ENCODE peak calls at places on chromosomes 4 and X, in seven cellular contexts. L is fibroblast of lung, T is hepatocyte, B is A549, A is mesothelial cell of epicardium, C is GM23338, V is BE2C. N is an unnamed sample.

GRCh38 chrX:90040807-90041206 is 119.1 kb downstream of the TGIF2LX start:
- DNase-seq in T (no peak), A (no peak), V (no peak), L (no peak), B (no peak), C (no peak), N (no peak)

GRCh38 chr4:70945452-70946055 is 43.4 kb downstream of the MOB1B start:
- DNase-seq in L (peak; percentile 46), B (no peak), T (no peak), A (no peak), V (no peak), C (no peak), N (no peak)

GRCh38 chrX:78595901-78596502 is 63.1 kb downstream of the RTL3 start:
- DNase-seq in T (no peak), B (no peak), C (peak; percentile 42), L (no peak), V (no peak), A (no peak), N (no peak)

GRCh38 chr4:69069085-69069484 is 27.2 kb upstream of the UGT2B7 start:
- DNase-seq in C (no peak), T (no peak), L (no peak), V (no peak), A (no peak), B (no peak), N (no peak)

GRCh38 chr4:188037003-188037713 is 41.6 kb downstream of the ZFP42 start:
- DNase-seq in C (no peak), A (no peak), B (no peak), V (no peak), L (no peak), T (no peak), N (no peak)

GRCh38 chrX:14095702-14096101 is 66.0 kb upstream of the GEMIN8 start:
- DNase-seq in V (peak; percentile 34), T (peak; percentile 62), L (peak; percentile 32), B (no peak), C (peak; percentile 74), A (no peak), N (peak; percentile 11)

GRCh38 chr4:1296324-1297022 is 6.8 kb downstream of the MAEA start:
- DNase-seq in B (no peak), T (no peak), A (no peak), L (no peak), V (no peak), C (no peak), N (no peak)

GRCh38 chrX:16851421-16851820 is 18.7 kb downstream of the RBBP7 start:
- DNase-seq in A (no peak), B (no peak), V (no peak), T (no peak), L (no peak), C (no peak), N (no peak)

GRCh38 chrX:17842769-17843525 is 18.2 kb downstream of the RAI2 start:
- DNase-seq in C (no peak), T (no peak), B (no peak), V (no peak), L (no peak), A (no peak), N (no peak)

GRCh38 chr4:163681208-163681821 is 186.8 kb downstream of the TMA16 start:
- DNase-seq in C (peak; percentile 87), A (no peak), V (peak; percentile 23), T (peak; percentile 80), L (no peak), B (no peak), N (no peak)

GRCh38 chr4:9946171-9946570 is 75.1 kb downstream of the SLC2A9 start:
- DNase-seq in B (no peak), L (no peak), A (no peak), V (no peak), C (no peak), T (no peak), N (no peak)

GRCh38 chrX:71493111-71493613 is 39.7 kb upstream of the OGT start:
- DNase-seq in A (no peak), V (no peak), C (no peak), L (no peak), B (no peak), T (no peak), N (no peak)

GRCh38 chr4:122099896-122100295 is 52.2 kb upstream of the BLTP1 start:
- DNase-seq in T (no peak), A (no peak), V (no peak), C (no peak), L (peak; percentile 78), B (no peak), N (no peak)

GRCh38 chr4:55312491-55313101 is 33.4 kb upstream of the SRD5A3 start:
- DNase-seq in L (peak; percentile 49), B (no peak), C (peak; percentile 80), V (peak; percentile 37), T (peak; percentile 54), A (no peak), N (no peak)

GRCh38 chrX:30637874-30638793 is 15.1 kb upstream of the GK start:
- DNase-seq in L (no peak), T (no peak), A (no peak), V (no peak), C (no peak), B (no peak), N (no peak)

GRCh38 chrX:119398587-119398973 is 556 bp upstream of the SLC25A43 start:
- DNase-seq in V (no peak), B (no peak), C (no peak), L (peak; percentile 7), A (no peak), T (peak; percentile 31), N (no peak)

GRCh38 chrX:69396916-69397315 is 107.2 kb upstream of the NALF2 start:
- DNase-seq in T (no peak), A (no peak), L (no peak), V (no peak), C (peak; percentile 60), B (no peak), N (no peak)

GRCh38 chrX:12949927-12950656 is 24.8 kb upstream of the TMSB4X start:
- DNase-seq in T (peak; percentile 72), A (no peak), C (no peak), L (peak; percentile 87), B (no peak), V (no peak), N (peak; percentile 72)

GRCh38 chr4:40662962-40663604 is 33.4 kb upstream of the RBM47 start:
- DNase-seq in A (no peak), L (peak; percentile 89), T (peak; percentile 65), V (no peak), B (no peak), C (no peak), N (no peak)

GRCh38 chr4:120431180-120431579 is 364.5 kb upstream of the MAD2L1 start:
- DNase-seq in C (no peak), T (no peak), A (no peak), V (no peak), B (no peak), L (no peak), N (no peak)

GRCh38 chr4:90187148-90187884 is 60.1 kb downstream of the CCSER1 start:
- DNase-seq in V (no peak), A (no peak), C (no peak), T (no peak), L (no peak), B (no peak), N (no peak)

GRCh38 chrX:46653482-46653881 is 79.9 kb downstream of the CHST7 start:
- DNase-seq in L (no peak), V (peak; percentile 37), C (peak; percentile 44), B (peak; percentile 7), A (no peak), T (peak; percentile 16), N (no peak)

GRCh38 chr4:121462660-121463261 is 81.9 kb upstream of the QRFPR start:
- DNase-seq in B (peak; percentile 8), C (peak; percentile 91), A (no peak), T (peak; percentile 82), L (peak; percentile 69), V (peak; percentile 60), N (no peak)

GRCh38 chrX:1031521-1032430 is 180.7 kb downstream of the CRLF2 start:
- DNase-seq in A (no peak), B (no peak), T (no peak), C (no peak), V (no peak), L (no peak), N (no peak)

GRCh38 chr4:84677995-84678394 is 95.1 kb downstream of the CDS1 start:
- DNase-seq in A (no peak), B (no peak), C (no peak), T (no peak), V (no peak), L (no peak), N (no peak)

GRCh38 chrX:110178179-110178865 is 139.6 kb downstream of the AMMECR1 start:
- DNase-seq in C (no peak), V (peak; percentile 15), B (no peak), A (no peak), T (no peak), L (peak; percentile 24), N (no peak)

GRCh38 chr4:714087-714486 is 8.5 kb downstream of the PCGF3 start:
- DNase-seq in L (no peak), A (no peak), B (no peak), T (no peak), C (no peak), V (no peak), N (no peak)

GRCh38 chr4:11263208-11263607 is 165.5 kb downstream of the HS3ST1 start:
- DNase-seq in B (no peak), V (no peak), L (peak; percentile 9), C (peak; percentile 29), A (no peak), T (no peak), N (no peak)

GRCh38 chr4:5399790-5400421 is 308.5 kb downstream of the EVC2 start:
- DNase-seq in C (peak; percentile 76), T (peak; percentile 68), V (peak; percentile 52), L (peak; percentile 14), B (peak; percentile 36), A (no peak), N (no peak)

DNA sequence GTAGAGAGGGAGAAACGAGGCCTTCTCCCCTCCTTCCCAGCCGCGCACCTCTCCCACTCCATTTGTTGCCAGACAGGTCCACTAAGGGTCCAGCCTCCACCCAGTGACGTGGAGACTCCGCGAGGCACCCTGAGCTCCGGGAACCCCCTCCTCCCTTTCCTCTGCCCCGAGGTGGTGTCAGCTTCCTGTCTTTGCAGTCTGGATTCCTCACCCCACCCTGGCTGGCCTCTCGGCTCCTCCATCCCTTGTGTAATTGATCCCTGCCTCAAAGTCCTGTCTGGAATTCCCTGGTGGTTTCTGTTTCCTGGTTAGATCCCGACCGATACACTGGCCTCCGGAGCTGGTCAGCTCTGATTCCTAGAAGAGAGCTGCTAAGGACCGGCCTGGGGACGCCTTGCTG is 105.9 kb upstream of the SCOC start:
- DNase-seq in L (no peak), V (peak; percentile 31), T (peak; percentile 7), C (peak; percentile 44), B (no peak), A (no peak), N (no peak)
- TF ChIP-seq CTCF in L (no peak), V (no peak), T (no peak), C (no peak), B (no peak), A (no peak), N (no peak)

GRCh38 chr4:41994461-41994860 is 4.1 kb downstream of the SLC30A9 start:
- DNase-seq in A (no peak), V (no peak), L (no peak), C (peak; percentile 36), T (no peak), B (no peak), N (no peak)
- TF ChIP-seq CTCF in A (no peak), V (peak; percentile 21), L (no peak), C (peak; percentile 37), T (no peak), B (no peak), N (no peak)

GRCh38 chrX:47658684-47659515 is at the start of gene UXT:
- DNase-seq in T (peak; percentile 94), V (peak; percentile 92), C (peak; percentile 95), L (peak; percentile 94), B (peak; percentile 84), A (peak; percentile 84), N (peak; percentile 82)
- TF ChIP-seq CTCF in T (no peak), V (no peak), C (no peak), L (no peak), B (no peak), A (no peak), N (no peak)

GRCh38 chrX:24355095-24355494 is 5.3 kb upstream of the SUPT20HL1 start:
- DNase-seq in B (no peak), C (no peak), L (peak; percentile 32), V (no peak), T (no peak), A (no peak), N (no peak)
- TF ChIP-seq CTCF in B (no peak), C (no peak), L (no peak), V (no peak), T (no peak), A (no peak), N (no peak)

N was measured in activated B cell treated with CpG ODN at 0.5 μM for 24 hours.